ENCODE peak calls at places on chromosomes 3 and 15, in ten cellular contexts. One of them, this sample, is unnamed.

GRCh38 chr3:105830836-105831235 is 38.0 kb downstream of the CBLB start:
- DNase-seq in activated CD8-positive, alpha-beta memory T cell treated with anti-CD3 and anti-CD28 coated beads for 48 hours: no peak
- DNase-seq in HT1080: no peak
- DNase-seq in activated naive CD8-positive, alpha-beta T cell treated with anti-CD3 and anti-CD28 coated beads, Interleukin-2, amount 50 U/mL, for 16 hours: no peak
- DNase-seq in cardiac fibroblast: no peak
- DNase-seq in NCI-H2081: no peak
- DNase-seq in ELR: no peak
- DNase-seq in stimulated activated CD4-positive, alpha-beta T cell treated with anti-CD3 and anti-CD28 coated beads, Interleukin-4, amount 100 ng/mL, for 1 hour: no peak
- DNase-seq in NCI-H2029 treated with DMSO at 0.1 percent for 48 hours: no peak
- DNase-seq in DMS153: no peak
- DNase-seq in this sample: no peak

GRCh38 chr3:37668431-37668830 is 193.2 kb upstream of the CTDSPL start:
- DNase-seq in activated CD8-positive, alpha-beta memory T cell treated with anti-CD3 and anti-CD28 coated beads for 48 hours: no peak
- DNase-seq in HT1080: no peak
- DNase-seq in activated naive CD8-positive, alpha-beta T cell treated with anti-CD3 and anti-CD28 coated beads, Interleukin-2, amount 50 U/mL, for 16 hours: no peak
- DNase-seq in cardiac fibroblast: peak; percentile 31
- DNase-seq in NCI-H2081: no peak
- DNase-seq in ELR: no peak
- DNase-seq in stimulated activated CD4-positive, alpha-beta T cell treated with anti-CD3 and anti-CD28 coated beads, Interleukin-4, amount 100 ng/mL, for 1 hour: no peak
- DNase-seq in NCI-H2029 treated with DMSO at 0.1 percent for 48 hours: peak; percentile 72
- DNase-seq in DMS153: no peak
- DNase-seq in this sample: no peak

GRCh38 chr15:83920115-83920514 is 266.2 kb downstream of the ADAMTSL3 start:
- DNase-seq in activated CD8-positive, alpha-beta memory T cell treated with anti-CD3 and anti-CD28 coated beads for 48 hours: no peak
- DNase-seq in HT1080: no peak
- DNase-seq in activated naive CD8-positive, alpha-beta T cell treated with anti-CD3 and anti-CD28 coated beads, Interleukin-2, amount 50 U/mL, for 16 hours: no peak
- DNase-seq in cardiac fibroblast: no peak
- DNase-seq in NCI-H2081: no peak
- DNase-seq in ELR: no peak
- DNase-seq in stimulated activated CD4-positive, alpha-beta T cell treated with anti-CD3 and anti-CD28 coated beads, Interleukin-4, amount 100 ng/mL, for 1 hour: no peak
- DNase-seq in NCI-H2029 treated with DMSO at 0.1 percent for 48 hours: no peak
- DNase-seq in DMS153: no peak
- DNase-seq in this sample: no peak

GRCh38 chr15:78368671-78369070 is 28.5 kb downstream of the CRABP1 start:
- DNase-seq in activated CD8-positive, alpha-beta memory T cell treated with anti-CD3 and anti-CD28 coated beads for 48 hours: no peak
- DNase-seq in HT1080: no peak
- DNase-seq in activated naive CD8-positive, alpha-beta T cell treated with anti-CD3 and anti-CD28 coated beads, Interleukin-2, amount 50 U/mL, for 16 hours: no peak
- DNase-seq in cardiac fibroblast: no peak
- DNase-seq in NCI-H2081: no peak
- DNase-seq in ELR: no peak
- DNase-seq in stimulated activated CD4-positive, alpha-beta T cell treated with anti-CD3 and anti-CD28 coated beads, Interleukin-4, amount 100 ng/mL, for 1 hour: no peak
- DNase-seq in NCI-H2029 treated with DMSO at 0.1 percent for 48 hours: no peak
- DNase-seq in DMS153: no peak
- DNase-seq in this sample: no peak

GRCh38 chr3:188620752-188621151 is 466.8 kb downstream of the LPP start:
- DNase-seq in activated CD8-positive, alpha-beta memory T cell treated with anti-CD3 and anti-CD28 coated beads for 48 hours: no peak
- DNase-seq in HT1080: no peak
- DNase-seq in activated naive CD8-positive, alpha-beta T cell treated with anti-CD3 and anti-CD28 coated beads, Interleukin-2, amount 50 U/mL, for 16 hours: no peak
- DNase-seq in cardiac fibroblast: no peak
- DNase-seq in NCI-H2081: no peak
- DNase-seq in ELR: no peak
- DNase-seq in stimulated activated CD4-positive, alpha-beta T cell treated with anti-CD3 and anti-CD28 coated beads, Interleukin-4, amount 100 ng/mL, for 1 hour: no peak
- DNase-seq in NCI-H2029 treated with DMSO at 0.1 percent for 48 hours: no peak
- DNase-seq in DMS153: no peak
- DNase-seq in this sample: no peak

GRCh38 chr3:77514766-77515165 is 474.9 kb downstream of the ROBO2 start:
- DNase-seq in activated CD8-positive, alpha-beta memory T cell treated with anti-CD3 and anti-CD28 coated beads for 48 hours: no peak
- DNase-seq in HT1080: no peak
- DNase-seq in activated naive CD8-positive, alpha-beta T cell treated with anti-CD3 and anti-CD28 coated beads, Interleukin-2, amount 50 U/mL, for 16 hours: no peak
- DNase-seq in cardiac fibroblast: no peak
- DNase-seq in NCI-H2081: no peak
- DNase-seq in ELR: no peak
- DNase-seq in stimulated activated CD4-positive, alpha-beta T cell treated with anti-CD3 and anti-CD28 coated beads, Interleukin-4, amount 100 ng/mL, for 1 hour: no peak
- DNase-seq in NCI-H2029 treated with DMSO at 0.1 percent for 48 hours: no peak
- DNase-seq in DMS153: no peak
- DNase-seq in this sample: no peak

GRCh38 chr3:54936561-54936960 is 8.7 kb upstream of the LRTM1 start:
- DNase-seq in activated CD8-positive, alpha-beta memory T cell treated with anti-CD3 and anti-CD28 coated beads for 48 hours: no peak
- DNase-seq in HT1080: no peak
- DNase-seq in activated naive CD8-positive, alpha-beta T cell treated with anti-CD3 and anti-CD28 coated beads, Interleukin-2, amount 50 U/mL, for 16 hours: no peak
- DNase-seq in cardiac fibroblast: peak; percentile 82
- DNase-seq in NCI-H2081: no peak
- DNase-seq in ELR: no peak
- DNase-seq in stimulated activated CD4-positive, alpha-beta T cell treated with anti-CD3 and anti-CD28 coated beads, Interleukin-4, amount 100 ng/mL, for 1 hour: no peak
- DNase-seq in NCI-H2029 treated with DMSO at 0.1 percent for 48 hours: no peak
- DNase-seq in DMS153: no peak
- DNase-seq in this sample: no peak

GRCh38 chr3:14773691-14774128 is 45.1 kb upstream of the FGD5 start:
- DNase-seq in activated CD8-positive, alpha-beta memory T cell treated with anti-CD3 and anti-CD28 coated beads for 48 hours: no peak
- DNase-seq in HT1080: no peak
- DNase-seq in activated naive CD8-positive, alpha-beta T cell treated with anti-CD3 and anti-CD28 coated beads, Interleukin-2, amount 50 U/mL, for 16 hours: no peak
- DNase-seq in cardiac fibroblast: no peak
- DNase-seq in NCI-H2081: no peak
- DNase-seq in ELR: no peak
- DNase-seq in stimulated activated CD4-positive, alpha-beta T cell treated with anti-CD3 and anti-CD28 coated beads, Interleukin-4, amount 100 ng/mL, for 1 hour: no peak
- DNase-seq in NCI-H2029 treated with DMSO at 0.1 percent for 48 hours: no peak
- DNase-seq in DMS153: no peak
- DNase-seq in this sample: no peak

GRCh38 chr15:26864664-26865191 is 2.1 kb upstream of the GABRA5 start:
- DNase-seq in activated CD8-positive, alpha-beta memory T cell treated with anti-CD3 and anti-CD28 coated beads for 48 hours: no peak
- DNase-seq in HT1080: peak; percentile 21
- DNase-seq in activated naive CD8-positive, alpha-beta T cell treated with anti-CD3 and anti-CD28 coated beads, Interleukin-2, amount 50 U/mL, for 16 hours: no peak
- DNase-seq in cardiac fibroblast: peak; percentile 62
- DNase-seq in NCI-H2081: peak; percentile 78
- DNase-seq in ELR: peak; percentile 1
- DNase-seq in stimulated activated CD4-positive, alpha-beta T cell treated with anti-CD3 and anti-CD28 coated beads, Interleukin-4, amount 100 ng/mL, for 1 hour: no peak
- DNase-seq in NCI-H2029 treated with DMSO at 0.1 percent for 48 hours: peak; percentile 17
- DNase-seq in DMS153: no peak
- DNase-seq in this sample: no peak

GRCh38 chr15:78950906-78951840 is 6.3 kb upstream of the CTSH start:
- DNase-seq in activated CD8-positive, alpha-beta memory T cell treated with anti-CD3 and anti-CD28 coated beads for 48 hours: no peak
- DNase-seq in HT1080: peak; percentile 13
- DNase-seq in activated naive CD8-positive, alpha-beta T cell treated with anti-CD3 and anti-CD28 coated beads, Interleukin-2, amount 50 U/mL, for 16 hours: no peak
- DNase-seq in cardiac fibroblast: no peak
- DNase-seq in NCI-H2081: no peak
- DNase-seq in ELR: peak; percentile 45
- DNase-seq in stimulated activated CD4-positive, alpha-beta T cell treated with anti-CD3 and anti-CD28 coated beads, Interleukin-4, amount 100 ng/mL, for 1 hour: no peak
- DNase-seq in NCI-H2029 treated with DMSO at 0.1 percent for 48 hours: no peak
- DNase-seq in DMS153: no peak
- DNase-seq in this sample: no peak

GRCh38 chr15:56794923-56795329 is 61.6 kb upstream of the ZNF280D start:
- DNase-seq in activated CD8-positive, alpha-beta memory T cell treated with anti-CD3 and anti-CD28 coated beads for 48 hours: no peak
- DNase-seq in HT1080: no peak
- DNase-seq in activated naive CD8-positive, alpha-beta T cell treated with anti-CD3 and anti-CD28 coated beads, Interleukin-2, amount 50 U/mL, for 16 hours: no peak
- DNase-seq in cardiac fibroblast: no peak
- DNase-seq in NCI-H2081: no peak
- DNase-seq in ELR: no peak
- DNase-seq in stimulated activated CD4-positive, alpha-beta T cell treated with anti-CD3 and anti-CD28 coated beads, Interleukin-4, amount 100 ng/mL, for 1 hour: no peak
- DNase-seq in NCI-H2029 treated with DMSO at 0.1 percent for 48 hours: no peak
- DNase-seq in DMS153: no peak
- DNase-seq in this sample: no peak